ENCODE peak calls at places on chromosomes 12 and 14, in five cellular contexts. One of them, this sample, is unnamed.
A peak's percentile ranks its signal among the peaks of the same experiment; 100 is the strongest.

GRCh38 chr14:104405566-104406226 is 173.9 kb upstream of the C14orf180 start:
- DNase-seq in left lung: peak; percentile 24
- DNase-seq in adrenal gland: no peak
- DNase-seq in A549: no peak
- DNase-seq in progenitor cell of endocrine pancreas: no peak
- DNase-seq in this sample: no peak

GRCh38 chr12:28024231-28024995 is 51.9 kb upstream of the PTHLH start:
- DNase-seq in adrenal gland: no peak
- DNase-seq in A549: peak; percentile 75
- DNase-seq in left lung: no peak
- DNase-seq in progenitor cell of endocrine pancreas: no peak
- DNase-seq in this sample: no peak

GRCh38 chr12:105476616-105477015 is 146.1 kb downstream of the C12orf75 start:
- DNase-seq in adrenal gland: no peak
- DNase-seq in A549: no peak
- DNase-seq in left lung: no peak
- DNase-seq in progenitor cell of endocrine pancreas: no peak
- DNase-seq in this sample: no peak

GRCh38 chr12:47551426-47551851 is 154.4 kb downstream of the RPAP3 start:
- DNase-seq in left lung: no peak
- DNase-seq in adrenal gland: peak; percentile 53
- DNase-seq in progenitor cell of endocrine pancreas: no peak
- DNase-seq in A549: no peak
- DNase-seq in this sample: no peak

GRCh38 chr12:24409868-24410267 is 460.4 kb upstream of the SOX5 start:
- DNase-seq in left lung: no peak
- DNase-seq in progenitor cell of endocrine pancreas: no peak
- DNase-seq in adrenal gland: no peak
- DNase-seq in A549: no peak
- DNase-seq in this sample: no peak

GRCh38 chr12:20120296-20120695 is 248.0 kb upstream of the PDE3A start:
- DNase-seq in progenitor cell of endocrine pancreas: no peak
- DNase-seq in adrenal gland: no peak
- DNase-seq in left lung: no peak
- DNase-seq in A549: no peak
- DNase-seq in this sample: no peak

GRCh38 chr12:101441835-101442234 is 33.3 kb upstream of the SPIC start:
- DNase-seq in progenitor cell of endocrine pancreas: no peak
- DNase-seq in left lung: no peak
- DNase-seq in A549: no peak
- DNase-seq in adrenal gland: no peak
- DNase-seq in this sample: no peak

GRCh38 chr12:113961921-113962710 is 4.0 kb downstream of the RBM19 start:
- DNase-seq in left lung: no peak
- DNase-seq in A549: peak; percentile 18
- DNase-seq in progenitor cell of endocrine pancreas: no peak
- DNase-seq in adrenal gland: peak; percentile 54
- DNase-seq in this sample: no peak

GRCh38 chr14:101367421-101368261 is 193.7 kb upstream of the DIO3 start:
- DNase-seq in adrenal gland: peak; percentile 44
- DNase-seq in progenitor cell of endocrine pancreas: no peak
- DNase-seq in left lung: no peak
- DNase-seq in A549: no peak
- DNase-seq in this sample: no peak

GRCh38 chr12:78338054-78338785 is 507.5 kb downstream of the NAV3 start:
- DNase-seq in adrenal gland: no peak
- DNase-seq in progenitor cell of endocrine pancreas: no peak
- DNase-seq in left lung: no peak
- DNase-seq in A549: no peak
- DNase-seq in this sample: no peak

GRCh38 chr14:93103392-93104080 is 12.2 kb downstream of the ITPK1 start:
- DNase-seq in adrenal gland: peak; percentile 60
- DNase-seq in A549: no peak
- DNase-seq in left lung: peak; percentile 87
- DNase-seq in progenitor cell of endocrine pancreas: no peak
- DNase-seq in this sample: no peak

GRCh38 chr14:64569108-64570045 is 19.6 kb downstream of the PPP1R36 start:
- DNase-seq in A549: peak; percentile 82
- DNase-seq in left lung: no peak
- DNase-seq in adrenal gland: peak; percentile 88
- DNase-seq in progenitor cell of endocrine pancreas: no peak
- DNase-seq in this sample: no peak

GRCh38 chr12:74608376-74608775 is 70.7 kb downstream of the ATXN7L3B start:
- DNase-seq in left lung: no peak
- DNase-seq in adrenal gland: no peak
- DNase-seq in A549: no peak
- DNase-seq in progenitor cell of endocrine pancreas: no peak
- DNase-seq in this sample: no peak

GRCh38 chr12:112148031-112148513 is 22.7 kb downstream of the TRAFD1 start:
- DNase-seq in A549: peak; percentile 49
- DNase-seq in adrenal gland: peak; percentile 49
- DNase-seq in progenitor cell of endocrine pancreas: no peak
- DNase-seq in left lung: no peak
- DNase-seq in this sample: no peak

GRCh38 chr12:47277972-47278448 is 198.3 kb upstream of the AMIGO2 start:
- DNase-seq in adrenal gland: no peak
- DNase-seq in progenitor cell of endocrine pancreas: no peak
- DNase-seq in left lung: no peak
- DNase-seq in A549: peak; percentile 98
- DNase-seq in this sample: no peak

GRCh38 chr14:74932401-74932901 is 9.4 kb upstream of the RPS6KL1 start:
- DNase-seq in adrenal gland: no peak
- DNase-seq in progenitor cell of endocrine pancreas: no peak
- DNase-seq in A549: no peak
- DNase-seq in left lung: no peak
- DNase-seq in this sample: peak; percentile 18

GRCh38 chr14:74974364-74975058 is 19.1 kb upstream of the PGF start:
- DNase-seq in A549: no peak
- DNase-seq in adrenal gland: no peak
- DNase-seq in progenitor cell of endocrine pancreas: no peak
- DNase-seq in left lung: no peak
- DNase-seq in this sample: no peak

GRCh38 chr12:120012067-120012621 is 23.1 kb downstream of the BICDL1 start:
- DNase-seq in progenitor cell of endocrine pancreas: no peak
- DNase-seq in left lung: no peak
- DNase-seq in A549: peak; percentile 78
- DNase-seq in adrenal gland: no peak
- DNase-seq in this sample: peak; percentile 32

GRCh38 chr14:85688024-85688423 is 158.1 kb downstream of the FLRT2 start:
- DNase-seq in adrenal gland: no peak
- DNase-seq in left lung: no peak
- DNase-seq in progenitor cell of endocrine pancreas: no peak
- DNase-seq in A549: no peak
- DNase-seq in this sample: no peak

GRCh38 chr12:86526060-86526595 is 269.9 kb upstream of the MGAT4C start:
- DNase-seq in A549: no peak
- DNase-seq in left lung: peak; percentile 38
- DNase-seq in adrenal gland: no peak
- DNase-seq in progenitor cell of endocrine pancreas: no peak
- DNase-seq in this sample: no peak

GRCh38 chr12:16553457-16553856 is 52.5 kb downstream of the LMO3 start:
- DNase-seq in progenitor cell of endocrine pancreas: no peak
- DNase-seq in adrenal gland: no peak
- DNase-seq in A549: no peak
- DNase-seq in left lung: no peak
- DNase-seq in this sample: no peak

GRCh38 chr12:112916270-112916669 is 9.5 kb downstream of the OAS1 start:
- DNase-seq in adrenal gland: peak; percentile 40
- DNase-seq in progenitor cell of endocrine pancreas: no peak
- DNase-seq in A549: no peak
- DNase-seq in left lung: no peak
- DNase-seq in this sample: no peak

GRCh38 chr12:108804361-108804949 is 52.9 kb downstream of the SSH1 start:
- DNase-seq in left lung: no peak
- DNase-seq in progenitor cell of endocrine pancreas: no peak
- DNase-seq in adrenal gland: no peak
- DNase-seq in A549: no peak
- DNase-seq in this sample: no peak

GRCh38 chr12:74535536-74535935 is 2.1 kb upstream of the ATXN7L3B start:
- DNase-seq in adrenal gland: no peak
- DNase-seq in left lung: no peak
- DNase-seq in progenitor cell of endocrine pancreas: no peak
- DNase-seq in A549: no peak
- DNase-seq in this sample: no peak

GRCh38 chr12:89856431-89856830 is 147.8 kb upstream of the ATP2B1 start:
- DNase-seq in A549: no peak
- DNase-seq in progenitor cell of endocrine pancreas: no peak
- DNase-seq in left lung: no peak
- DNase-seq in adrenal gland: no peak
- DNase-seq in this sample: no peak

GRCh38 chr14:75011356-75012097 is 8.8 kb downstream of the EIF2B2 start:
- DNase-seq in progenitor cell of endocrine pancreas: no peak
- DNase-seq in left lung: no peak
- DNase-seq in adrenal gland: no peak
- DNase-seq in A549: no peak
- DNase-seq in this sample: no peak

GRCh38 chr12:87509233-87509820 is 519.9 kb downstream of the C12orf50 start:
- DNase-seq in A549: peak; percentile 73
- DNase-seq in progenitor cell of endocrine pancreas: no peak
- DNase-seq in left lung: no peak
- DNase-seq in adrenal gland: no peak
- DNase-seq in this sample: no peak

GRCh38 chr12:94788298-94788697 is 137.9 kb upstream of the TMCC3 start:
- DNase-seq in left lung: no peak
- DNase-seq in adrenal gland: no peak
- DNase-seq in progenitor cell of endocrine pancreas: no peak
- DNase-seq in A549: no peak
- DNase-seq in this sample: no peak

GRCh38 chr12:104171785-104172563 is 34.0 kb upstream of the NFYB start:
- DNase-seq in progenitor cell of endocrine pancreas: no peak
- DNase-seq in A549: no peak
- DNase-seq in adrenal gland: no peak
- DNase-seq in left lung: no peak
- DNase-seq in this sample: no peak

GRCh38 chr12:12612403-12612802 is 727 bp downstream of the CREBL2 start:
- DNase-seq in adrenal gland: no peak
- DNase-seq in progenitor cell of endocrine pancreas: no peak
- DNase-seq in left lung: no peak
- DNase-seq in A549: peak; percentile 35
- DNase-seq in this sample: no peak

GRCh38 chr12:102955926-102956737 is 1.3 kb upstream of the ASCL1 start:
- DNase-seq in progenitor cell of endocrine pancreas: no peak
- DNase-seq in A549: no peak
- DNase-seq in left lung: peak; percentile 75
- DNase-seq in adrenal gland: no peak
- DNase-seq in this sample: peak; percentile 49

GRCh38 chr12:67802723-67803122 is 154.2 kb downstream of the DYRK2 start:
- DNase-seq in progenitor cell of endocrine pancreas: no peak
- DNase-seq in A549: no peak
- DNase-seq in left lung: no peak
- DNase-seq in adrenal gland: no peak
- DNase-seq in this sample: no peak

GRCh38 chr14:67524152-67524963 is 8.7 kb upstream of the PLEKHH1 start:
- DNase-seq in adrenal gland: no peak
- DNase-seq in A549: no peak
- DNase-seq in left lung: no peak
- DNase-seq in progenitor cell of endocrine pancreas: no peak
- DNase-seq in this sample: no peak

GRCh38 chr12:12403264-12404248 is 46.7 kb downstream of the BORCS5 start:
- DNase-seq in A549: peak; percentile 88
- DNase-seq in progenitor cell of endocrine pancreas: no peak
- DNase-seq in left lung: no peak
- DNase-seq in adrenal gland: no peak
- DNase-seq in this sample: no peak

GRCh38 chr12:87597114-87597513 is 432.1 kb downstream of the C12orf50 start:
- DNase-seq in progenitor cell of endocrine pancreas: no peak
- DNase-seq in A549: no peak
- DNase-seq in left lung: peak; percentile 8
- DNase-seq in adrenal gland: no peak
- DNase-seq in this sample: no peak

GRCh38 chr12:131101703-131102492 is 148.2 kb downstream of the ADGRD1 start:
- DNase-seq in A549: no peak
- DNase-seq in progenitor cell of endocrine pancreas: no peak
- DNase-seq in left lung: no peak
- DNase-seq in adrenal gland: peak; percentile 20
- DNase-seq in this sample: no peak

DNA sequence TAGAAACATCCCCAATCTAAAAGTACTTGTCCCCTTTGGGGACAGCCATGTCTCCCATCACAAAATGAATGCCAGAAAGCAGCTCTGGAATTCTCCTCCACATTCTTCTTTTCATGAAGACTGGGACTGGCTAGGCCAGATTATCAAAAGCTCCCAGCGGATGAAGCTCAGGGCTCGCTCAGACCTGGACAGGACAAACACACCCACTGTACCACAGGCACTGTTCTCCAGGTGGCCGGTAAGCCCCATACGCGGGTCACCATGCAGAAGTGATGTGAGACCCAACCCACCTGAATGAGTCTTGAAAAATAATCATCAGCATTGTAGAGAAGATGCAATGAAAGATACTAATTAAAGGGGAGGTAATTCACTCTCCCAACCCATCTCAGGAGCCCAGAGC is 85.1 kb downstream of the GCH1 start:
- DNase-seq in A549: no peak
- DNase-seq in left lung: no peak
- DNase-seq in progenitor cell of endocrine pancreas: no peak
- DNase-seq in adrenal gland: peak; percentile 51
- DNase-seq in this sample: no peak
- TF ChIP-seq CTCF in A549: no peak
- TF ChIP-seq CTCF in left lung: no peak
- TF ChIP-seq CTCF in progenitor cell of endocrine pancreas: no peak
- TF ChIP-seq CTCF in adrenal gland: no peak
- TF ChIP-seq CTCF in this sample: no peak

GRCh38 chr12:106841471-106842302 is 67.2 kb downstream of the RIC8B start:
- DNase-seq in A549: peak; percentile 59
- DNase-seq in progenitor cell of endocrine pancreas: no peak
- DNase-seq in adrenal gland: peak; percentile 72
- DNase-seq in left lung: no peak
- DNase-seq in this sample: peak; percentile 26
- TF ChIP-seq CTCF in A549: peak; percentile 90
- TF ChIP-seq CTCF in progenitor cell of endocrine pancreas: peak; percentile 65
- TF ChIP-seq CTCF in adrenal gland: peak; percentile 62
- TF ChIP-seq CTCF in left lung: peak; percentile 39
- TF ChIP-seq CTCF in this sample: peak; percentile 37

GRCh38 chr12:41545761-41546160 is 357.6 kb downstream of the PDZRN4 start:
- DNase-seq in adrenal gland: no peak
- DNase-seq in progenitor cell of endocrine pancreas: no peak
- DNase-seq in left lung: no peak
- DNase-seq in A549: no peak
- DNase-seq in this sample: no peak
- TF ChIP-seq CTCF in adrenal gland: no peak
- TF ChIP-seq CTCF in progenitor cell of endocrine pancreas: no peak
- TF ChIP-seq CTCF in left lung: no peak
- TF ChIP-seq CTCF in A549: no peak
- TF ChIP-seq CTCF in this sample: no peak

GRCh38 chr12:121908702-121909101 is 9.7 kb upstream of the CFAP251 start:
- DNase-seq in A549: no peak
- DNase-seq in left lung: no peak
- DNase-seq in progenitor cell of endocrine pancreas: no peak
- DNase-seq in adrenal gland: no peak
- DNase-seq in this sample: no peak

GRCh38 chr12:121903202-121903601 is 14.6 kb downstream of the PSMD9 start:
- DNase-seq in A549: peak; percentile 38
- DNase-seq in progenitor cell of endocrine pancreas: no peak
- DNase-seq in left lung: no peak
- DNase-seq in adrenal gland: no peak
- DNase-seq in this sample: no peak

GRCh38 chr12:121905746-121906145 is 12.6 kb upstream of the CFAP251 start:
- DNase-seq in adrenal gland: no peak
- DNase-seq in A549: no peak
- DNase-seq in left lung: no peak
- DNase-seq in progenitor cell of endocrine pancreas: no peak
- DNase-seq in this sample: no peak
- TF ChIP-seq CTCF in adrenal gland: no peak
- TF ChIP-seq CTCF in A549: no peak
- TF ChIP-seq CTCF in left lung: no peak
- TF ChIP-seq CTCF in progenitor cell of endocrine pancreas: no peak
- TF ChIP-seq CTCF in this sample: no peak

GRCh38 chr12:109811624-109811995 is 21.6 kb downstream of the TRPV4 start:
- DNase-seq in progenitor cell of endocrine pancreas: no peak
- DNase-seq in A549: peak; percentile 67
- DNase-seq in adrenal gland: no peak
- DNase-seq in left lung: peak; percentile 7
- DNase-seq in this sample: no peak
- TF ChIP-seq CTCF in progenitor cell of endocrine pancreas: peak; percentile 18
- TF ChIP-seq CTCF in A549: no peak
- TF ChIP-seq CTCF in adrenal gland: no peak
- TF ChIP-seq CTCF in left lung: no peak
- TF ChIP-seq CTCF in this sample: peak; percentile 35